ENCODE peak calls at places on chromosomes 12 and 14, in five cellular contexts. One of them, this sample, is unnamed.

GRCh38 chr14:81144811-81145598 is 75.8 kb downstream of the GTF2A1 start:
- DNase-seq in substantia nigra: no peak
- DNase-seq in CD4-positive, CD25-positive, alpha-beta regulatory T cell: no peak
- DNase-seq in hepatocyte: no peak
- DNase-seq in tibial artery: no peak
- DNase-seq in this sample: no peak

GRCh38 chr14:68539311-68539737 is 253.5 kb downstream of the ZFP36L1 start:
- DNase-seq in hepatocyte: no peak
- DNase-seq in substantia nigra: no peak
- DNase-seq in CD4-positive, CD25-positive, alpha-beta regulatory T cell: no peak
- DNase-seq in tibial artery: no peak
- DNase-seq in this sample: no peak

GRCh38 chr12:133057446-133057845 is 20.1 kb downstream of the ZNF84 start:
- DNase-seq in CD4-positive, CD25-positive, alpha-beta regulatory T cell: no peak
- DNase-seq in tibial artery: no peak
- DNase-seq in substantia nigra: no peak
- DNase-seq in hepatocyte: no peak
- DNase-seq in this sample: no peak

GRCh38 chr14:39396448-39396847 is 35.8 kb downstream of the FBXO33 start:
- DNase-seq in substantia nigra: no peak
- DNase-seq in CD4-positive, CD25-positive, alpha-beta regulatory T cell: no peak
- DNase-seq in hepatocyte: no peak
- DNase-seq in tibial artery: no peak
- DNase-seq in this sample: no peak

GRCh38 chr12:90515199-90516175 is 439.5 kb downstream of the CCER1 start:
- DNase-seq in hepatocyte: no peak
- DNase-seq in CD4-positive, CD25-positive, alpha-beta regulatory T cell: no peak
- DNase-seq in tibial artery: no peak
- DNase-seq in substantia nigra: no peak
- DNase-seq in this sample: no peak

GRCh38 chr14:37936971-37937370 is 270.7 kb upstream of the SSTR1 start:
- DNase-seq in tibial artery: no peak
- DNase-seq in substantia nigra: no peak
- DNase-seq in CD4-positive, CD25-positive, alpha-beta regulatory T cell: no peak
- DNase-seq in hepatocyte: no peak
- DNase-seq in this sample: no peak

GRCh38 chr14:68978550-68978911 is 571 bp downstream of the ACTN1 start:
- DNase-seq in substantia nigra: no peak
- DNase-seq in hepatocyte: peak
- DNase-seq in tibial artery: peak
- DNase-seq in CD4-positive, CD25-positive, alpha-beta regulatory T cell: peak
- DNase-seq in this sample: no peak

GRCh38 chr12:20629414-20630156 is 65.5 kb upstream of the SLCO1C1 start:
- DNase-seq in substantia nigra: no peak
- DNase-seq in tibial artery: peak
- DNase-seq in CD4-positive, CD25-positive, alpha-beta regulatory T cell: no peak
- DNase-seq in hepatocyte: peak
- DNase-seq in this sample: peak

GRCh38 chr14:56136571-56137498 is 18.6 kb downstream of the PELI2 start:
- DNase-seq in CD4-positive, CD25-positive, alpha-beta regulatory T cell: no peak
- DNase-seq in hepatocyte: no peak
- DNase-seq in tibial artery: no peak
- DNase-seq in substantia nigra: no peak
- DNase-seq in this sample: no peak

GRCh38 chr12:106274575-106275081 is 26.8 kb upstream of the CKAP4 start:
- DNase-seq in CD4-positive, CD25-positive, alpha-beta regulatory T cell: no peak
- DNase-seq in hepatocyte: peak
- DNase-seq in substantia nigra: no peak
- DNase-seq in tibial artery: no peak
- DNase-seq in this sample: no peak

GRCh38 chr12:79690156-79690605 is 583 bp downstream of the PAWR start:
- DNase-seq in CD4-positive, CD25-positive, alpha-beta regulatory T cell: no peak
- DNase-seq in tibial artery: peak
- DNase-seq in hepatocyte: no peak
- DNase-seq in substantia nigra: no peak
- DNase-seq in this sample: peak

GRCh38 chr14:84225243-84225642 is 1304.7 kb upstream of the FLRT2 start:
- DNase-seq in tibial artery: no peak
- DNase-seq in CD4-positive, CD25-positive, alpha-beta regulatory T cell: no peak
- DNase-seq in substantia nigra: no peak
- DNase-seq in hepatocyte: peak
- DNase-seq in this sample: no peak

GRCh38 chr14:68474741-68475140 is 318.1 kb downstream of the ZFP36L1 start:
- DNase-seq in substantia nigra: no peak
- DNase-seq in tibial artery: no peak
- DNase-seq in hepatocyte: no peak
- DNase-seq in CD4-positive, CD25-positive, alpha-beta regulatory T cell: no peak
- DNase-seq in this sample: no peak

GRCh38 chr12:120079352-120080042 is 37.1 kb downstream of the RAB35 start:
- DNase-seq in hepatocyte: no peak
- DNase-seq in substantia nigra: no peak
- DNase-seq in tibial artery: peak
- DNase-seq in CD4-positive, CD25-positive, alpha-beta regulatory T cell: no peak
- DNase-seq in this sample: no peak

GRCh38 chr12:6377667-6377994 is 2.3 kb upstream of the SCNN1A start:
- DNase-seq in hepatocyte: no peak
- DNase-seq in CD4-positive, CD25-positive, alpha-beta regulatory T cell: no peak
- DNase-seq in substantia nigra: no peak
- DNase-seq in tibial artery: peak
- DNase-seq in this sample: no peak

GRCh38 chr12:3533703-3534386 is 42.8 kb downstream of the PRMT8 start:
- DNase-seq in tibial artery: no peak
- DNase-seq in substantia nigra: no peak
- DNase-seq in hepatocyte: peak
- DNase-seq in CD4-positive, CD25-positive, alpha-beta regulatory T cell: no peak
- DNase-seq in this sample: no peak

GRCh38 chr14:104927901-104928300 is 3.2 kb downstream of the PLD4 start:
- DNase-seq in substantia nigra: no peak
- DNase-seq in hepatocyte: no peak
- DNase-seq in CD4-positive, CD25-positive, alpha-beta regulatory T cell: no peak
- DNase-seq in tibial artery: no peak
- DNase-seq in this sample: no peak

GRCh38 chr12:67222302-67222701 is 46.9 kb upstream of the CAND1 start:
- DNase-seq in tibial artery: no peak
- DNase-seq in CD4-positive, CD25-positive, alpha-beta regulatory T cell: no peak
- DNase-seq in substantia nigra: no peak
- DNase-seq in hepatocyte: peak
- DNase-seq in this sample: no peak

GRCh38 chr12:104748790-104749189 is 209.3 kb downstream of the SLC41A2 start:
- DNase-seq in tibial artery: peak
- DNase-seq in substantia nigra: no peak
- DNase-seq in CD4-positive, CD25-positive, alpha-beta regulatory T cell: no peak
- DNase-seq in hepatocyte: no peak
- DNase-seq in this sample: peak

GRCh38 chr14:36057452-36058142 is 118.9 kb downstream of the PTCSC3 start:
- DNase-seq in substantia nigra: no peak
- DNase-seq in hepatocyte: no peak
- DNase-seq in CD4-positive, CD25-positive, alpha-beta regulatory T cell: no peak
- DNase-seq in tibial artery: no peak
- DNase-seq in this sample: no peak

GRCh38 chr14:87810711-87811110 is 182.3 kb downstream of the GALC start:
- DNase-seq in CD4-positive, CD25-positive, alpha-beta regulatory T cell: no peak
- DNase-seq in tibial artery: no peak
- DNase-seq in substantia nigra: no peak
- DNase-seq in hepatocyte: no peak
- DNase-seq in this sample: no peak

GRCh38 chr14:81562818-81563217 is 29.2 kb upstream of the SEL1L start:
- DNase-seq in CD4-positive, CD25-positive, alpha-beta regulatory T cell: no peak
- DNase-seq in substantia nigra: no peak
- DNase-seq in tibial artery: no peak
- DNase-seq in hepatocyte: no peak
- DNase-seq in this sample: no peak

GRCh38 chr12:22738945-22739344 is 114.0 kb downstream of the ETNK1 start:
- DNase-seq in CD4-positive, CD25-positive, alpha-beta regulatory T cell: no peak
- DNase-seq in substantia nigra: no peak
- DNase-seq in hepatocyte: no peak
- DNase-seq in tibial artery: no peak
- DNase-seq in this sample: no peak

GRCh38 chr14:71712478-71712877 is 219.8 kb upstream of the RGS6 start:
- DNase-seq in hepatocyte: no peak
- DNase-seq in tibial artery: no peak
- DNase-seq in CD4-positive, CD25-positive, alpha-beta regulatory T cell: no peak
- DNase-seq in substantia nigra: no peak
- DNase-seq in this sample: no peak

GRCh38 chr14:91127411-91127810 is 13.5 kb downstream of the DGLUCY start:
- DNase-seq in substantia nigra: no peak
- DNase-seq in CD4-positive, CD25-positive, alpha-beta regulatory T cell: no peak
- DNase-seq in tibial artery: no peak
- DNase-seq in hepatocyte: peak
- DNase-seq in this sample: no peak

GRCh38 chr12:101823891-101824290 is 6.9 kb downstream of the GNPTAB start:
- DNase-seq in substantia nigra: no peak
- DNase-seq in CD4-positive, CD25-positive, alpha-beta regulatory T cell: peak
- DNase-seq in hepatocyte: peak
- DNase-seq in tibial artery: no peak
- DNase-seq in this sample: no peak

GRCh38 chr12:118063567-118064391 is 2.8 kb upstream of the WSB2 start:
- DNase-seq in tibial artery: no peak
- DNase-seq in substantia nigra: no peak
- DNase-seq in CD4-positive, CD25-positive, alpha-beta regulatory T cell: no peak
- DNase-seq in hepatocyte: peak
- DNase-seq in this sample: no peak
- H3K27ac ChIP-seq in tibial artery: peak
- H3K27ac ChIP-seq in substantia nigra: no peak
- H3K27ac ChIP-seq in CD4-positive, CD25-positive, alpha-beta regulatory T cell: no peak
- H3K27ac ChIP-seq in hepatocyte: peak
- H3K27ac ChIP-seq in this sample: no peak

DNA sequence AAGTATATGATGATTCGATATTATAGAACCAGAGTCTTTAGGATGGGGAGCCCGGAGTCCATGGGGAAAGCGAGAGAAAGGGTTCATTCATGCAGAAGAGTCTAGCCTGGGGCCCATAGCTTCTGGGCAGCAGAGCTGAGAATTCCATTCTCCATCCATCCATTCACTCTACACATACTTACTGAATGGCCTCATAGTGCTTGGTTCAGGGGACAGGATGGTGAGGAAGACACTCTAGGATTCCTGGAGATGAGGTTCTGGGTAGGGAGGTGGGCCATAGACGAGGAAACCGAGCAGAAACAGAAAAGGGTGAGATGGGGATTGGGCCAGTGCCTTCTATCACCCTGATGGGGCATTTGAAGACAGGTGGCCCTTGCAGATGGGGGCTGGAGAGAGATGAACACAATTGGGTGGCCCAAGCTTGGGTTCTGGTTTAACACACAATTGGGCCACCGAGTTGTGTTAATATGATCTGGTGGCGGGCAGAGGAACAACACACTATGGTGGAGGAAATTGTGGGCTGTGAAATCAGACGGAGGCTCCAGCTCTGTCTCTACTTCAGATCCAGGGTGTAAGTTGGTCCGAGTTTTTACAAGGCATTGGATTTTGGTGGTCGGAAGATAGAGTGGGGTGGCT is 5.4 kb downstream of the KRT86 start:
- DNase-seq in CD4-positive, CD25-positive, alpha-beta regulatory T cell: no peak
- DNase-seq in substantia nigra: no peak
- DNase-seq in tibial artery: no peak
- DNase-seq in hepatocyte: no peak
- DNase-seq in this sample: no peak
- H3K27ac ChIP-seq in CD4-positive, CD25-positive, alpha-beta regulatory T cell: no peak
- H3K27ac ChIP-seq in substantia nigra: no peak
- H3K27ac ChIP-seq in tibial artery: peak
- H3K27ac ChIP-seq in hepatocyte: peak
- H3K27ac ChIP-seq in this sample: peak

DNA sequence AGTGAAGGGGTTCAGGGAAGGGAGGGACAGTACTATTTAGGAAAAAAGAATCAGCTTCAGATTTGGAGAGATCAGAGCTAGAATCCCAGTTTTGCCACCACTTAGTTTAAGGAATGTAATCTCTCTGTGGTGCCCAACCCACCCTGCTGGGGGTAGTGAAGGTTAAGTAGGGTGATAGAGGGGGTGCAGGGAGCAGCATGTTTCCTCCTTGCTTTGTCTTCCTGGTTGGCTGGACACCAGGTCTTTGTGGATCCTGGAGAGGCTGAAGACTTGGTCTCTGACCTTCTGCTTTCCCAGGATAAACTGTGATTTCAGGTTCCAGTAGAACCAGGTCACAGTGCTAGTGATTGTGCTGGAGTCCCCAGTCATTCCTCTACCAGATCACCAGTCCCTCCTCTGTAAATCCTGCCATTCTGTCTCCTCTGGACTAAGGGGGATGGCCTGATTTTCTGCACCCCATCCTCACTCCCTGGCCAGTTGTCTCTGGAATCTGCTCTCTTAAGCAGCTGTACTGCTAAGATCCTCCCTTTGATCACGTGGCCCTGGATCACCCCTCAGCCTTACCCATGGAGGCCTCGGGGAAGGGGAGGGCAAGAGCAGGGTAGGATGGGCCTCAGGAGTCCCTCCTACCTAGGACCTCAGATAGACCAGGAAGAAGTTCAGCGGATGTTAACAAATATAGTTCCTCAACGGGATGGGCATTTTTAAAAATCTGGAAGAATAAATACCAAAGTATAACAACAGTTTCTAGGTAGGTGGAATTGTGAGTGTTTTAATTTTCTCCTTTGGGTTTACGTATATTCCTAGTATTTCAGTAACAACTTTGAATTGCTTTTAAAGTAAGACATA is 3.1 kb downstream of the MAP3K12 start:
- DNase-seq in substantia nigra: no peak
- DNase-seq in hepatocyte: peak
- DNase-seq in CD4-positive, CD25-positive, alpha-beta regulatory T cell: no peak
- DNase-seq in tibial artery: peak
- DNase-seq in this sample: peak
- H3K27ac ChIP-seq in substantia nigra: peak
- H3K27ac ChIP-seq in hepatocyte: peak
- H3K27ac ChIP-seq in CD4-positive, CD25-positive, alpha-beta regulatory T cell: no peak
- H3K27ac ChIP-seq in tibial artery: peak
- H3K27ac ChIP-seq in this sample: peak

GRCh38 chr12:28378749-28379148 is 188.5 kb downstream of the CCDC91 start:
- DNase-seq in CD4-positive, CD25-positive, alpha-beta regulatory T cell: no peak
- DNase-seq in tibial artery: no peak
- DNase-seq in hepatocyte: no peak
- DNase-seq in substantia nigra: no peak
- DNase-seq in this sample: no peak
- H3K27ac ChIP-seq in CD4-positive, CD25-positive, alpha-beta regulatory T cell: no peak
- H3K27ac ChIP-seq in tibial artery: no peak
- H3K27ac ChIP-seq in hepatocyte: no peak
- H3K27ac ChIP-seq in substantia nigra: no peak
- H3K27ac ChIP-seq in this sample: no peak

GRCh38 chr14:102138935-102139247 is 806 bp upstream of the WDR20 start:
- DNase-seq in tibial artery: no peak
- DNase-seq in CD4-positive, CD25-positive, alpha-beta regulatory T cell: no peak
- DNase-seq in hepatocyte: no peak
- DNase-seq in substantia nigra: no peak
- DNase-seq in this sample: no peak
- H3K27ac ChIP-seq in tibial artery: peak
- H3K27ac ChIP-seq in CD4-positive, CD25-positive, alpha-beta regulatory T cell: peak
- H3K27ac ChIP-seq in hepatocyte: peak
- H3K27ac ChIP-seq in substantia nigra: peak
- H3K27ac ChIP-seq in this sample: peak

This sample was measured in ascending aorta.